ENCODE peak calls at places on chromosomes 12 and 14, in six cellular contexts. One of them, this sample, is unnamed.

GRCh38 chr14:64507376-64508156 is 3.0 kb downstream of the ZBTB1 start:
- DNase-seq in spleen: no peak
- DNase-seq in body of pancreas: peak; percentile 32
- DNase-seq in H1: no peak
- DNase-seq in transverse colon: no peak
- DNase-seq in GM12892: no peak
- DNase-seq in this sample: no peak

GRCh38 chr12:3150820-3151590 is 73.8 kb downstream of the TSPAN9 start:
- DNase-seq in H1: no peak
- DNase-seq in GM12892: no peak
- DNase-seq in spleen: peak; percentile 42
- DNase-seq in body of pancreas: no peak
- DNase-seq in transverse colon: no peak
- DNase-seq in this sample: no peak

GRCh38 chr14:105315211-105315721 is 718 bp downstream of the PACS2 start:
- DNase-seq in spleen: peak; percentile 90
- DNase-seq in transverse colon: peak; percentile 66
- DNase-seq in body of pancreas: peak; percentile 65
- DNase-seq in GM12892: no peak
- DNase-seq in H1: peak; percentile 73
- DNase-seq in this sample: peak; percentile 77

GRCh38 chr14:90072350-90072749 is 10.6 kb downstream of the KCNK13 start:
- DNase-seq in H1: no peak
- DNase-seq in spleen: no peak
- DNase-seq in transverse colon: no peak
- DNase-seq in GM12892: no peak
- DNase-seq in body of pancreas: no peak
- DNase-seq in this sample: no peak

GRCh38 chr14:88765130-88765529 is 27.6 kb downstream of the EML5 start:
- DNase-seq in body of pancreas: no peak
- DNase-seq in transverse colon: no peak
- DNase-seq in GM12892: no peak
- DNase-seq in H1: no peak
- DNase-seq in spleen: no peak
- DNase-seq in this sample: no peak

GRCh38 chr14:64682173-64682710 is 22.0 kb upstream of the PLEKHG3 start:
- DNase-seq in GM12892: no peak
- DNase-seq in body of pancreas: peak; percentile 76
- DNase-seq in H1: peak; percentile 57
- DNase-seq in spleen: no peak
- DNase-seq in transverse colon: peak; percentile 64
- DNase-seq in this sample: no peak

GRCh38 chr12:32034045-32034444 is 72.6 kb upstream of the BICD1 start:
- DNase-seq in transverse colon: no peak
- DNase-seq in GM12892: no peak
- DNase-seq in H1: no peak
- DNase-seq in spleen: no peak
- DNase-seq in body of pancreas: no peak
- DNase-seq in this sample: no peak

GRCh38 chr12:119746169-119746568 is 78.2 kb downstream of the PRKAB1 start:
- DNase-seq in body of pancreas: no peak
- DNase-seq in GM12892: no peak
- DNase-seq in H1: no peak
- DNase-seq in transverse colon: no peak
- DNase-seq in spleen: no peak
- DNase-seq in this sample: no peak

GRCh38 chr12:93325855-93326254 is 51.9 kb upstream of the NUDT4 start:
- DNase-seq in body of pancreas: no peak
- DNase-seq in H1: no peak
- DNase-seq in transverse colon: no peak
- DNase-seq in GM12892: no peak
- DNase-seq in spleen: no peak
- DNase-seq in this sample: no peak

GRCh38 chr12:50707396-50707795 is 56.5 kb upstream of the ATF1 start:
- DNase-seq in transverse colon: no peak
- DNase-seq in H1: no peak
- DNase-seq in body of pancreas: no peak
- DNase-seq in GM12892: no peak
- DNase-seq in spleen: no peak
- DNase-seq in this sample: no peak

GRCh38 chr12:42426733-42427132 is 100.8 kb downstream of the PPHLN1 start:
- DNase-seq in spleen: no peak
- DNase-seq in H1: no peak
- DNase-seq in transverse colon: no peak
- DNase-seq in body of pancreas: no peak
- DNase-seq in GM12892: no peak
- DNase-seq in this sample: no peak

GRCh38 chr14:105184461-105184860 is 3.3 kb upstream of the NUDT14 start:
- DNase-seq in transverse colon: no peak
- DNase-seq in body of pancreas: no peak
- DNase-seq in H1: no peak
- DNase-seq in spleen: no peak
- DNase-seq in GM12892: no peak
- DNase-seq in this sample: no peak

GRCh38 chr14:104694475-104694950 is 5.1 kb downstream of the INF2 start:
- DNase-seq in spleen: no peak
- DNase-seq in GM12892: no peak
- DNase-seq in transverse colon: no peak
- DNase-seq in body of pancreas: no peak
- DNase-seq in H1: no peak
- DNase-seq in this sample: no peak

GRCh38 chr12:28202374-28203130 is 12.3 kb downstream of the CCDC91 start:
- DNase-seq in body of pancreas: peak; percentile 66
- DNase-seq in transverse colon: no peak
- DNase-seq in GM12892: no peak
- DNase-seq in spleen: no peak
- DNase-seq in H1: no peak
- DNase-seq in this sample: no peak

DNA sequence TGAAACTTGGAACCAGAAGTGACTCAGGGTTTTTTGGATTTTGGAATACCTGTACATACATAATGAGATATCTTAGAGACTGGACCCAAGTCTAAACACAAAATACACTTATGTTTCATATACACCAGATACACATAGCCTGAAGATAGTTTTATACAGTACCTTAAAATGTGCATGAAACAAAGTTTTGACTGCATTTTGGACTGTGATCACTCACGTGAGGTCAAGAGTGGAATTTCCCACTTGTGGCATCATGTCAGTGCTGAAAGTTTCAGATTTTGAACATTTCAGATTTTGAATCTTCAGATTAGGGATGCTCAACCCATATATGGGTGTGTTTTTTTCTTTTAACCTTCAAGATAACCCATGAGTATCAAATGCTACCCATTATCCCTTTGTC is 6.6 kb downstream of the SBNO1 start:
- DNase-seq in GM12892: no peak
- DNase-seq in H1: no peak
- DNase-seq in spleen: no peak
- DNase-seq in transverse colon: no peak
- DNase-seq in body of pancreas: no peak
- DNase-seq in this sample: no peak
- TF ChIP-seq POLR2A in GM12892: no peak
- TF ChIP-seq POLR2A in H1: no peak
- TF ChIP-seq POLR2A in spleen: no peak
- TF ChIP-seq POLR2A in transverse colon: no peak
- TF ChIP-seq POLR2A in body of pancreas: no peak
- TF ChIP-seq POLR2A in this sample: no peak

GRCh38 chr14:20215196-20215595 is 8.3 kb upstream of the OR11H6 start:
- DNase-seq in spleen: no peak
- DNase-seq in GM12892: no peak
- DNase-seq in body of pancreas: no peak
- DNase-seq in H1: no peak
- DNase-seq in transverse colon: no peak
- DNase-seq in this sample: no peak
- TF ChIP-seq POLR2A in spleen: no peak
- TF ChIP-seq POLR2A in GM12892: no peak
- TF ChIP-seq POLR2A in body of pancreas: no peak
- TF ChIP-seq POLR2A in H1: no peak
- TF ChIP-seq POLR2A in transverse colon: no peak
- TF ChIP-seq POLR2A in this sample: no peak

GRCh38 chr14:50797250-50798047 is 33.5 kb downstream of the NIN start:
- DNase-seq in body of pancreas: no peak
- DNase-seq in transverse colon: no peak
- DNase-seq in spleen: no peak
- DNase-seq in GM12892: no peak
- DNase-seq in H1: no peak
- DNase-seq in this sample: no peak

GRCh38 chr14:50800032-50800431 is 30.9 kb downstream of the NIN start:
- DNase-seq in GM12892: no peak
- DNase-seq in transverse colon: no peak
- DNase-seq in body of pancreas: no peak
- DNase-seq in H1: no peak
- DNase-seq in spleen: no peak
- DNase-seq in this sample: no peak

GRCh38 chr14:50795909-50796308 is 35.1 kb downstream of the NIN start:
- DNase-seq in transverse colon: no peak
- DNase-seq in body of pancreas: no peak
- DNase-seq in spleen: no peak
- DNase-seq in GM12892: no peak
- DNase-seq in H1: no peak
- DNase-seq in this sample: no peak

GRCh38 chr14:50796391-50796790 is 34.6 kb downstream of the NIN start:
- DNase-seq in body of pancreas: no peak
- DNase-seq in GM12892: no peak
- DNase-seq in transverse colon: no peak
- DNase-seq in spleen: no peak
- DNase-seq in H1: no peak
- DNase-seq in this sample: no peak

GRCh38 chr14:50798048-50798421 is 32.9 kb downstream of the NIN start:
- DNase-seq in transverse colon: no peak
- DNase-seq in H1: no peak
- DNase-seq in spleen: no peak
- DNase-seq in GM12892: no peak
- DNase-seq in body of pancreas: no peak
- DNase-seq in this sample: no peak
- TF ChIP-seq POLR2A in transverse colon: no peak
- TF ChIP-seq POLR2A in H1: no peak
- TF ChIP-seq POLR2A in spleen: no peak
- TF ChIP-seq POLR2A in GM12892: no peak
- TF ChIP-seq POLR2A in body of pancreas: no peak
- TF ChIP-seq POLR2A in this sample: no peak

GRCh38 chr12:122895757-122896636 is at the start of gene VPS37B:
- DNase-seq in transverse colon: peak; percentile 89
- DNase-seq in spleen: peak; percentile 94
- DNase-seq in GM12892: peak; percentile 73
- DNase-seq in body of pancreas: peak; percentile 86
- DNase-seq in H1: peak; percentile 95
- DNase-seq in this sample: peak; percentile 91
- TF ChIP-seq POLR2A in transverse colon: peak; percentile 97
- TF ChIP-seq POLR2A in spleen: peak; percentile 87
- TF ChIP-seq POLR2A in GM12892: peak; percentile 66
- TF ChIP-seq POLR2A in body of pancreas: peak; percentile 93
- TF ChIP-seq POLR2A in H1: no peak
- TF ChIP-seq POLR2A in this sample: peak; percentile 93

GRCh38 chr12:120759591-120760348 is 34.1 kb downstream of the ACADS start:
- DNase-seq in transverse colon: no peak
- DNase-seq in body of pancreas: no peak
- DNase-seq in GM12892: no peak
- DNase-seq in spleen: no peak
- DNase-seq in H1: no peak
- DNase-seq in this sample: no peak
- TF ChIP-seq POLR2A in transverse colon: no peak
- TF ChIP-seq POLR2A in body of pancreas: no peak
- TF ChIP-seq POLR2A in GM12892: no peak
- TF ChIP-seq POLR2A in spleen: no peak
- TF ChIP-seq POLR2A in H1: no peak
- TF ChIP-seq POLR2A in this sample: no peak

DNA sequence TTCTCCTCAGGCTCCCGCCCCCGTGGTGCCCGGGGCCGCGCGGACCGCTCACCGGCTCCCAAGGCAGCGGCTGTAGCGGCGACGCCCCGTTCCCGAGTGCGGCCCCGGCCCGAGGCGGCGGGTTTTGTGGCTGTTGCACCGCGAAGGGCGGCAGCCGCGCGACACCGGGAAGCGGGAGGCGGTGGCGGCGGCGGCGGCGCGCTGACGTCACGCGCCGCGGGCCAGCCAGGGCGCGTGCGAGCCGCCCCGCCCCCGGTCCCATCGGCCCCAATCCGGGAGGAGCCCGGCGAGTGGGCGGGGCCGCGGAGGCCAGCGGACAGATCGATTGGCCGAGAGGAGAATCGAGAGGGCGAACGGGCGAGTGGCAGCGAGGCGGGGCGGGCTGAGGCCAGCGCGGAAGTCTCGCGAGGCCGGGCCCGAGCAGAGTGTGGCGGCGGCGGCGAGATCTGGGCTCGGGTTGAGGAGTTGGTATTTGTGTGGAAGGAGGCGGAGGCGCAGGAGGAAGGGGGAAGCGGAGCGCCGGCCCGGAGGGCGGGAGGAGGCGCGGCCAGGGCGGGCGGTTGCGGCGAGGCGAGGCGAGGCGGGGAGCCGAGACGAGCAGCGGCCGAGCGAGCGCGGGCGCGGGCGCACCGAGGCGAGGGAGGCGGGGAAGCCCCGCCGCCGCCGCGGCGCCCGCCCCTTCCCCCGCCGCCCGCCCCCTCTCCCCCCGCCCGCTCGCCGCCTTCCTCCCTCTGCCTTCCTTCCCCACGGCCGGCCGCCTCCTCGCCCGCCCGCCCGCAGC is at the start of gene YY1:
- DNase-seq in GM12892: peak; percentile 91
- DNase-seq in transverse colon: peak; percentile 99
- DNase-seq in H1: peak; percentile 98
- DNase-seq in body of pancreas: peak; percentile 100
- DNase-seq in spleen: peak; percentile 100
- DNase-seq in this sample: peak; percentile 99
- TF ChIP-seq POLR2A in GM12892: peak; percentile 52
- TF ChIP-seq POLR2A in transverse colon: peak; percentile 74
- TF ChIP-seq POLR2A in H1: peak; percentile 43
- TF ChIP-seq POLR2A in body of pancreas: peak; percentile 77
- TF ChIP-seq POLR2A in spleen: no peak
- TF ChIP-seq POLR2A in this sample: peak; percentile 80

GRCh38 chr14:49641697-49642129 is 6.7 kb upstream of the DNAAF2 start:
- DNase-seq in spleen: no peak
- DNase-seq in transverse colon: peak; percentile 78
- DNase-seq in GM12892: no peak
- DNase-seq in body of pancreas: peak; percentile 91
- DNase-seq in H1: no peak
- DNase-seq in this sample: peak; percentile 87
- TF ChIP-seq POLR2A in spleen: no peak
- TF ChIP-seq POLR2A in transverse colon: peak; percentile 47
- TF ChIP-seq POLR2A in GM12892: no peak
- TF ChIP-seq POLR2A in body of pancreas: no peak
- TF ChIP-seq POLR2A in H1: no peak
- TF ChIP-seq POLR2A in this sample: peak; percentile 81

This sample was measured in Peyer's patch.